ENCODE peak calls at places on chromosomes 16 and 17, in ten cellular contexts. L is HCT116, T is ELR, G is midbrain, M is GM10248, H is fibroblast of villous mesenchyme, C is upper lobe of right lung, K is NCI-H1930, P is nucleus accumbens, V is AG09309. S is an unnamed sample.

GRCh38 chr16:12456355-12456754 is 347.3 kb downstream of the CPPED1 start:
- DNase-seq in P (no peak), C (no peak), K (no peak), H (no peak), L (no peak), M (no peak), V (no peak), T (no peak), G (no peak), S (no peak)

GRCh38 chr17:51085150-51085805 is 35.4 kb downstream of the SPAG9 start:
- DNase-seq in C (no peak), G (no peak), V (no peak), L (no peak), K (no peak), T (peak), M (no peak), H (peak), P (no peak), S (no peak)

GRCh38 chr16:81774348-81774747 is 4.7 kb upstream of the PLCG2 start:
- DNase-seq in T (no peak), P (no peak), K (no peak), C (no peak), L (no peak), G (no peak), H (no peak), M (no peak), V (no peak), S (no peak)

GRCh38 chr16:72921620-72922019 is 126.3 kb downstream of the ZFHX3 start:
- DNase-seq in L (no peak), K (no peak), T (no peak), G (peak), P (peak), C (no peak), M (no peak), V (no peak), H (peak), S (no peak)

GRCh38 chr17:12966413-12966812 is 51.4 kb downstream of the ELAC2 start:
- DNase-seq in T (no peak), G (no peak), V (no peak), L (no peak), P (no peak), K (no peak), M (no peak), C (no peak), H (no peak), S (no peak)

GRCh38 chr16:12228607-12229499 is 252.3 kb downstream of the SNX29 start:
- DNase-seq in V (peak), L (peak), M (peak), P (peak), H (peak), C (no peak), T (peak), K (peak), G (peak), S (no peak)

GRCh38 chr16:87576191-87576590 is 26.1 kb upstream of the JPH3 start:
- DNase-seq in C (no peak), T (no peak), L (no peak), P (no peak), H (no peak), K (no peak), V (no peak), G (no peak), M (no peak), S (no peak)

GRCh38 chr17:75069783-75070182 is 18.0 kb upstream of the SLC16A5 start:
- DNase-seq in C (no peak), K (no peak), H (no peak), G (no peak), V (no peak), M (no peak), L (no peak), T (peak), P (no peak), S (no peak)

GRCh38 chr16:4904942-4905615 is 31.9 kb downstream of the PPL start:
- DNase-seq in V (no peak), T (no peak), M (no peak), K (no peak), C (no peak), L (no peak), H (no peak), P (no peak), G (no peak), S (no peak)

GRCh38 chr17:83203073-83203471 is 123.7 kb downstream of the METRNL start:
- DNase-seq in L (no peak), G (no peak), T (peak), K (no peak), H (peak), M (no peak), C (peak), P (no peak), V (peak), S (no peak)

GRCh38 chr16:89828199-89828869 is at the start of gene SPIRE2:
- DNase-seq in P (peak), M (peak), T (peak), G (peak), V (peak), H (peak), K (no peak), C (peak), L (no peak), S (no peak)

GRCh38 chr17:9179602-9180001 is 158.3 kb downstream of the NTN1 start:
- DNase-seq in G (no peak), H (no peak), T (no peak), K (no peak), L (no peak), M (no peak), P (no peak), C (no peak), V (no peak), S (no peak)

GRCh38 chr16:57186630-57187507 is 740 bp downstream of the RSPRY1 start:
- DNase-seq in P (peak), L (no peak), M (no peak), V (no peak), K (no peak), C (no peak), T (peak), G (no peak), H (peak), S (no peak)

GRCh38 chr17:9241371-9241712 is 220.0 kb downstream of the NTN1 start:
- DNase-seq in V (no peak), M (no peak), C (no peak), P (peak), T (no peak), G (peak), L (no peak), H (peak), K (no peak), S (no peak)

GRCh38 chr17:81991684-81992513 is 14.5 kb downstream of the ASPSCR1 start:
- DNase-seq in L (no peak), G (peak), K (no peak), C (peak), M (no peak), H (peak), T (peak), V (no peak), P (peak), S (no peak)

GRCh38 chr16:252366-253337 is 18.0 kb downstream of the FAM234A start:
- DNase-seq in K (no peak), T (no peak), H (peak), G (no peak), V (no peak), C (no peak), M (peak), P (no peak), L (no peak), S (no peak)

GRCh38 chr17:41103896-41104295 is 1.3 kb upstream of the KRTAP4-9 start:
- DNase-seq in G (no peak), L (no peak), T (peak), K (no peak), M (no peak), H (no peak), V (no peak), C (no peak), P (no peak), S (no peak)

GRCh38 chr16:67246081-67246944 is 968 bp downstream of the FHOD1 start:
- DNase-seq in G (peak), K (peak), P (peak), M (peak), H (peak), C (peak), L (peak), V (peak), T (peak), S (no peak)

S was measured in SK-N-MC.